ENCODE peak calls at places on chromosomes 5 and 9, in four cellular contexts. E is lung; Y is CD4-positive, CD25-positive, alpha-beta regulatory T cell; Z is aorta. I is an unnamed sample.
A peak's percentile ranks its signal among the peaks of the same experiment; 100 is the strongest.

GRCh38 chr5:62475072-62475471 is 62.5 kb downstream of the IPO11 start:
- DNase-seq in Z (peak; percentile 55), E (no peak), Y (no peak), I (no peak)

GRCh38 chr5:168047043-168047668 is 244.3 kb upstream of the WWC1 start:
- DNase-seq in Z (no peak), E (peak; percentile 38), Y (no peak), I (no peak)

GRCh38 chr5:37846786-37847310 is 7.0 kb upstream of the GDNF start:
- DNase-seq in Z (no peak), E (no peak), Y (no peak), I (no peak)

GRCh38 chr5:42870882-42871418 is 59.3 kb upstream of the SELENOP start:
- DNase-seq in Y (no peak), Z (no peak), E (no peak), I (no peak)

GRCh38 chr5:36692791-36693763 is 86.7 kb downstream of the SLC1A3 start:
- DNase-seq in Y (no peak), E (peak; percentile 68), Z (peak; percentile 87), I (no peak)

GRCh38 chr5:32928761-32929160 is 217.6 kb downstream of the NPR3 start:
- DNase-seq in Z (no peak), E (no peak), Y (no peak), I (no peak)

GRCh38 chr5:172245823-172246222 is 37.7 kb downstream of the UBTD2 start:
- DNase-seq in E (no peak), Z (no peak), Y (no peak), I (no peak)

GRCh38 chr9:81694541-81694940 is 5.2 kb upstream of the TLE1 start:
- DNase-seq in Y (no peak), E (no peak), Z (no peak), I (no peak)

GRCh38 chr9:652896-653295 is 188.6 kb upstream of the DMRT1 start:
- DNase-seq in Z (no peak), Y (no peak), E (no peak), I (no peak)

GRCh38 chr9:23693374-23693773 is 132.7 kb downstream of the ELAVL2 start:
- DNase-seq in Z (no peak), Y (no peak), E (no peak), I (no peak)

GRCh38 chr5:117093653-117094052 is 519.0 kb upstream of the SEMA6A start:
- DNase-seq in Y (no peak), E (no peak), Z (no peak), I (no peak)

GRCh38 chr9:86707932-86708510 is 239.3 kb downstream of the GAS1 start:
- DNase-seq in E (no peak), Z (no peak), Y (no peak), I (no peak)

GRCh38 chr9:105007143-105007542 is 79.2 kb upstream of the ABCA1 start:
- DNase-seq in Y (no peak), E (peak; percentile 36), Z (peak; percentile 63), I (no peak)

GRCh38 chr5:171336486-171337206 is 27.6 kb downstream of the TLX3 start:
- DNase-seq in Z (no peak), E (no peak), Y (no peak), I (no peak)

GRCh38 chr9:37054513-37054776 is 20.4 kb upstream of the PAX5 start:
- DNase-seq in Y (no peak), E (no peak), Z (no peak), I (no peak)

GRCh38 chr9:17535176-17535575 is 43.7 kb upstream of the SH3GL2 start:
- DNase-seq in E (no peak), Z (no peak), Y (no peak), I (no peak)

GRCh38 chr5:23389543-23390215 is 117.7 kb upstream of the PRDM9 start:
- DNase-seq in E (no peak), Z (no peak), Y (no peak), I (no peak)

GRCh38 chr5:29203049-29203448 is 1990.4 kb upstream of the CDH6 start:
- DNase-seq in Y (no peak), Z (no peak), E (no peak), I (no peak)

DNA sequence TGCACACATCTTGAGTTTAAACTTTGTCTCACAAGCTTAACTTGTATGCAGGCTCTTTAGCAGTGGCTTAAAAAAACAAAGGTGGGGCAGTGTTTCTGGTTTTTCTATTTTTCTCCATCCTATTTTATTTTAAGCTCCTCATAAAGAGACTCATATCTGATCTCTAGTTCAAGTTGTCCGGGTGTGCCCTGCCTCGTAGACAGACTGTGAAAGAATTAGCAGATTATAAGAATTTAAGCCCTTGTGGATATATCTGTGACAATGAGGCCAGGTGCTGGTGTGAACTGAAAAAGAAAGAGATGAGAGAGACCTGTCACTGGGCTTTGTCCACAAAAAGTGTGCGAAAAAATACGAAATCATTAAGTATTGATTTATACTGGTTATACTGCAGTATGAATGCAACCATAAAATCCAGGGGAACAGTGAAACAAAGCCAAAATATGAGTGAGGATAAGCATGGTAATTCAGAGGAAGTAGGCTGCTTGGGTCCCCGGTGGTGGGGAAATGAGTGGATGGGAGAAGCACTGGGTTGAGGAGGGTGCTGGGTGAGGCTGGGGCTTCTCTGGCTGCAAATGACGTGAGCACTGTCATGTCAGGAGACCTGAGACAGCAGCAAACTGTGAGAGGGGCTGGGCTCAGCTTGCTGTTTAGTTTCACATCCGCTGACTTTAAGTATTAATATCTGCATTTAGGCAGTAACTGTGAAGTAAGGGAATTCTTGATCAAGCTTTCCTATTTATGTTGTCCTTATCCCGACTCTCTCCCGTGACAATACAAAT is 179.7 kb upstream of the ANKRD55 start:
- DNase-seq in Y (no peak), E (no peak), Z (peak; percentile 89), I (no peak)
- H3K4me1 ChIP-seq in Y (peaks cover 9% of the 10 kb centered on the region), E (peaks cover 2% of the 10 kb centered on the region), Z (peaks cover 4% of the 10 kb centered on the region), I (no peaks in the 10 kb centered on the region)

DNA sequence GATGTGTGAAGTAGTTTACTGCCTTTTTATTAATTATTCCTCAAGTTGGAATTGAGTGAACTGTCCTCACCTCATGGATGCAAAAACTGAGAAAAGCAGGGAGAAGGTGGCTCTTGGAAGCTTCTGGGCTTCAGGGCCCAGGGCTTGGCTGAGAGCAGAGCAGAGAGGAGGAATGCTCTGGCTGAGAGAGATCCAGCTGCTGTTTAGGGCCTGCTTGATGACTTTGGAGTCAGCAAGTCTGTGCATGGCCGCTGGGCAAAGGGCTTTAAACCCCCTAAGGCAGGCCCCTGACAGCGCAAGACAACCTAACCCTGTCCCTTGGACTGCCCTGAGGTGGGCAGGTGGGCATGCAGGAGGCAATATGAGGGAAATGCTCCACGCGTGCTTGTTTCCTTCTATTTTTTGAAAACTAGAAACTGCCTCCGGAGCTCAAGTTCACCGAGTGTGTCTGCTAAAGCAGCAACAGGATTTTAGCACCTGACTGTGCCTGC is 8.6 kb downstream of the STC2 start:
- DNase-seq in E (no peak), Z (no peak), Y (no peak), I (no peak)
- H3K4me1 ChIP-seq in E (peaks cover 13% of the 10 kb centered on the region), Z (no peaks in the 10 kb centered on the region), Y (no peaks in the 10 kb centered on the region), I (no peaks in the 10 kb centered on the region)

GRCh38 chr5:139578348-139578724 is 17.2 kb downstream of the UBE2D2 start:
- DNase-seq in Z (no peak), Y (no peak), E (no peak), I (no peak)
- H3K4me1 ChIP-seq in Z (no peaks in the 10 kb centered on the region), Y (peaks cover 59% of the 10 kb centered on the region), E (peaks cover 11% of the 10 kb centered on the region), I (peaks cover 59% of the 10 kb centered on the region)

GRCh38 chr5:124902097-124902821 is 155.8 kb upstream of the ZNF608 start:
- DNase-seq in Y (no peak), Z (no peak), E (no peak), I (no peak)

GRCh38 chr5:124907098-124907644 is 160.7 kb upstream of the ZNF608 start:
- DNase-seq in Z (peak; percentile 59), E (no peak), Y (no peak), I (no peak)

GRCh38 chr5:124905756-124906155 is 159.3 kb upstream of the ZNF608 start:
- DNase-seq in E (no peak), Y (no peak), Z (no peak), I (no peak)

GRCh38 chr5:124906339-124907097 is 160.1 kb upstream of the ZNF608 start:
- DNase-seq in E (peak; percentile 46), Y (no peak), Z (peak; percentile 73), I (no peak)

DNA sequence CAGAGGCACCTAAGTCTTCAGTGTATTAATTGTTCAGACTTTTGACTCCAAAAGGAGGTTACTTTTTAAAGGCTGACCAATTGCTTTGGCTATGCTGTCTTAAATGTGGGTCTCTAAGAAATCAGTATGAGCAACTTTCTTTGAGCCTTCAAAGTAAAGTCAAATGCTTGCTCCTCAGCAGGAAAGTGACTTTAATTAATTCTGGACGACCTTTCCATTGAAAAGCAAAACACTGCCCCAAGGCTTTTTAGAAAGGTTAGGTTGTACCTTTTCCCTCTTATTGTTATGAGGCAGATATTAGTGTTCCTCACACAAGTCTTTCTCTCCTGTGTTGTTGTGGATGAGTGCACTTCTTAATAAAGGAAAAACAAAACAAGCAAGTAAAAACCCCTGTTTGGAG is 158.8 kb upstream of the ZNF608 start:
- DNase-seq in E (no peak), Y (no peak), Z (no peak), I (no peak)
- H3K4me1 ChIP-seq in E (peaks cover 6% of the 10 kb centered on the region), Y (no peaks in the 10 kb centered on the region), Z (peaks cover 6% of the 10 kb centered on the region), I (no peaks in the 10 kb centered on the region)

DNA sequence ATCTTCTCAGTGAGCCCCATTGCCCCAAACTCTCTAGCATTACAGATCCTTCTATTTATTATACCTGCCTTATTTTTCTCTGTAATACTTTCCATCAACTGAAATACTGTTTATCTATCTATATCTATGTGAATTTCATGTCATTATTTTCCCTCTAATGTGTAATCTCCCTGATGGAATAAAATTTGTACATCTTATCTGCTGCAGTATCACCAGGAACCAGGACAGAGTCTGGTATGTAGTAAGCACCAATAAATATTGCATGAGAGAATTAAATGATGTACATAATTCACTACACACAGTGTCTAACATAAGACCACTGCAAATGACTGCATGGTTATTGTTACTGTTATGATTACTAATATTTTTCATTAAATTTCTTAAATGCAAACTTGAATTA is 759.1 kb downstream of the PRELID2 start:
- DNase-seq in E (no peak), Y (no peak), Z (no peak), I (no peak)
- H3K4me1 ChIP-seq in E (no peaks in the 10 kb centered on the region), Y (no peaks in the 10 kb centered on the region), Z (no peaks in the 10 kb centered on the region), I (no peaks in the 10 kb centered on the region)

I was measured in CD8-positive, alpha-beta T cell.